ENCODE peak calls at places on chromosomes 13 and 19, in seven cellular contexts. P is heart right ventricle; C is CD4-positive, alpha-beta T cell; A is upper lobe of left lung; K is naive thymus-derived CD4-positive, alpha-beta T cell; L is pancreas; D is left lung. V is an unnamed sample.

GRCh38 chr19:45862271-45862563 is 730 bp downstream of the SYMPK start:
- ATAC-seq in P (no peak), D (no peak), L (no peak), K (no peak), C (peak), A (no peak), V (no peak)

GRCh38 chr19:37920591-37921450 is 13.8 kb downstream of the SIPA1L3 start:
- ATAC-seq in P (no peak), D (peak), A (no peak), K (no peak), L (no peak), C (no peak), V (no peak)

GRCh38 chr19:10363789-10364281 is 16.5 kb downstream of the TYK2 start:
- ATAC-seq in K (no peak), L (no peak), C (no peak), P (no peak), D (no peak), A (no peak), V (no peak)

GRCh38 chr19:39603825-39604224 is 1.5 kb downstream of the LGALS13 start:
- ATAC-seq in L (no peak), P (no peak), C (no peak), D (no peak), A (no peak), K (no peak), V (no peak)

GRCh38 chr13:112712451-112712881 is 22.6 kb downstream of the ATP11A start:
- ATAC-seq in D (no peak), P (peak), K (no peak), C (no peak), A (no peak), L (no peak), V (no peak)

GRCh38 chr13:103898481-103898880 is 832.3 kb upstream of the SLC10A2 start:
- ATAC-seq in C (no peak), L (no peak), P (no peak), D (no peak), A (no peak), K (no peak), V (no peak)

GRCh38 chr19:36547001-36547732 is 19.1 kb upstream of the ZNF260 start:
- ATAC-seq in P (no peak), D (no peak), C (no peak), A (no peak), K (no peak), L (no peak), V (no peak)

GRCh38 chr13:48222358-48223015 is 10.5 kb upstream of the ITM2B start:
- ATAC-seq in P (peak), A (peak), D (peak), C (peak), L (no peak), K (peak), V (peak)

GRCh38 chr19:44689290-44690130 is 9.4 kb upstream of the CEACAM16 start:
- ATAC-seq in A (peak), C (peak), L (peak), K (peak), P (peak), D (peak), V (peak)

GRCh38 chr13:51780099-51780498 is 23.9 kb downstream of the DHRS12 start:
- ATAC-seq in P (no peak), K (no peak), C (no peak), A (no peak), D (no peak), L (no peak), V (no peak)

GRCh38 chr19:44164327-44164672 is 600 bp upstream of the ZNF226 start:
- ATAC-seq in C (no peak), A (no peak), K (no peak), D (no peak), P (no peak), L (no peak), V (no peak)

GRCh38 chr19:3849092-3849491 is 19.7 kb downstream of the ZFR2 start:
- ATAC-seq in C (peak), A (no peak), P (no peak), L (no peak), K (peak), D (no peak), V (no peak)

GRCh38 chr13:58843567-58843966 is 1212.0 kb downstream of the PCDH17 start:
- ATAC-seq in D (no peak), L (no peak), K (no peak), P (no peak), A (no peak), C (no peak), V (no peak)

GRCh38 chr13:73985789-73986188 is 148.4 kb downstream of the KLF12 start:
- ATAC-seq in D (no peak), C (peak), L (no peak), A (no peak), P (no peak), K (peak), V (no peak)

GRCh38 chr13:99450416-99450815 is 50.9 kb upstream of the TM9SF2 start:
- ATAC-seq in C (no peak), P (no peak), K (no peak), L (no peak), A (no peak), D (no peak), V (no peak)
- H3K27ac ChIP-seq in C (no peak), P (no peak), K (no peak), L (no peak), A (no peak), D (no peak), V (no peak)

GRCh38 chr13:111007209-111007608 is 92.3 kb upstream of the ANKRD10 start:
- ATAC-seq in A (no peak), K (no peak), L (no peak), P (no peak), D (peak), C (no peak), V (no peak)
- H3K27ac ChIP-seq in A (peak), K (no peak), L (peak), P (peak), D (peak), C (no peak), V (peak)

GRCh38 chr19:52198678-52199077 is 8.8 kb downstream of the PPP2R1A start:
- ATAC-seq in P (no peak), L (no peak), C (no peak), D (no peak), K (no peak), A (no peak), V (no peak)

GRCh38 chr19:52200044-52200443 is 10.2 kb downstream of the PPP2R1A start:
- ATAC-seq in K (no peak), C (no peak), D (peak), P (peak), A (no peak), L (no peak), V (peak)

GRCh38 chr19:52196256-52196967 is 6.6 kb downstream of the PPP2R1A start:
- ATAC-seq in K (no peak), P (no peak), D (no peak), L (no peak), A (no peak), C (no peak), V (no peak)

DNA sequence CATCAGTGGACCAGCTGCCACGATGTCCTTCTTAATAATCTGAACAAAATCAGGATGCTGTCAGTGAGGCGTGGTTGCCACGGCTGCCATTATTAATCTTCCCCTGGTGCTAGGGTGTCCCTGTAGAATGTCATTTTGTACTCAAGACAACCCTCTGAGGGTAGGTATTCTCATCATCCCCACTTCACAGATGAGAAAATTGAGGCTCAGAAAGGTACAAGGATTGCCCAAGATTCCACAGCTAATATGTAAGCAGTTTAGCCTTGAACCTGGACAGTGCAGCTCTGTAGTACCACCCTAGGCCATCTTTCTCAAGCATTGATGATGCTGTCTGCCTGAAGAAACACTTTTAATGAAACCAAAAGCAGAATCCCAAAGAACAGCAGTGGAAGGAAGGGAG is 8.1 kb downstream of the PPP2R1A start:
- ATAC-seq in D (no peak), L (no peak), P (no peak), A (no peak), C (no peak), K (no peak), V (no peak)
- H3K27ac ChIP-seq in D (no peak), L (no peak), P (peak), A (no peak), C (no peak), K (no peak), V (no peak)

DNA sequence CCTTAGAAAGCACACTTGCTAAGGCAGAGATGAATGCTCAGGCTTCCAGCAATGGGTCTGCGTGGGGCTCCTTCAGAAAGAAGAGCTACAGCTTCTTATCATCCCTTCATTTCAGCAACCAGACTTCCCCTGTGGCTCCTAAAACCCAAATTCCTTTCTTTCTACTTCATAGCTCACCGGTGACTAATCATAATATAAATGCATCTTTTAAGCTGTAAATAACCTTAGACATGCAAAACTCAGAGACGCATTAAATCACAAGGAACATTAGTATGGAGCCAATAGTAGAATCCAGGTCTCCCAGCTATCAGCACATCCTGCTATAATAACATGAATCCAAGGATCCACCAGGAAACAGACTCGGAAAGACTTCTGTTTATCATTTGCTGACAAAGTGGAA is 375.6 kb downstream of the COG6 start:
- ATAC-seq in L (no peak), K (no peak), P (no peak), A (no peak), D (no peak), C (no peak), V (no peak)
- H3K27ac ChIP-seq in L (no peak), K (no peak), P (no peak), A (no peak), D (no peak), C (no peak), V (no peak)

GRCh38 chr13:111202149-111202548 is 87.0 kb downstream of the ARHGEF7 start:
- ATAC-seq in K (no peak), D (no peak), P (peak), A (no peak), C (no peak), L (peak), V (no peak)

GRCh38 chr13:111204438-111205177 is 89.5 kb downstream of the ARHGEF7 start:
- ATAC-seq in P (peak), D (peak), K (no peak), C (no peak), L (peak), A (no peak), V (peak)

GRCh38 chr13:111201304-111201940 is 86.3 kb downstream of the ARHGEF7 start:
- ATAC-seq in A (no peak), P (no peak), D (no peak), K (peak), C (no peak), L (no peak), V (no peak)

GRCh38 chr13:111203742-111204386 is 88.8 kb downstream of the ARHGEF7 start:
- ATAC-seq in A (peak), K (no peak), C (no peak), D (no peak), P (peak), L (no peak), V (no peak)

DNA sequence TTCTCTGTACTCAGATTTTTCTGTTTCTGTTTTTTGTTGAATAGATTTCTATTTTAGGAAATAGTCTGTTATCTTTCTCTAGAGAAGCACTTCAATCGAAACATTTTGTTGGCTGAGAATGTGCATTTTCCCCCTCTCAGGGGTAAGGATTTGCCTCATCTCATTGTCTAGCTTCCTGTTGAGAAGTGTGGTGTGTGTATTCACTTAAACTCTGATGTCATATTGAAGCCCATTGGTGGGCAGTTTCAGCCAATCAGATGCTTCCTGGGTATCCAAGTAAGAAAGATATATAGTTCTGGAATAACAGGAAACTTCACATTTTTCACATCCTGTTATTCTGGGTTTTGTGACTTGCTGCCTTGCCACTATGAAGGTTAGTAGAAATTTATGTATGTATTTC is 87.6 kb downstream of the ARHGEF7 start:
- ATAC-seq in P (peak), C (peak), K (peak), D (peak), L (no peak), A (no peak), V (peak)
- H3K27ac ChIP-seq in P (peak), C (no peak), K (peak), D (peak), L (no peak), A (peak), V (peak)

GRCh38 chr19:35105411-35106290 is 10.0 kb upstream of the FXYD3 start:
- ATAC-seq in A (no peak), C (no peak), K (no peak), P (no peak), D (no peak), L (no peak), V (no peak)
- H3K27ac ChIP-seq in A (no peak), C (no peak), K (no peak), P (no peak), D (no peak), L (no peak), V (peak)